ENCODE peak calls at places on chromosomes 12 and 14, in seven cellular contexts. Y is ELR; M is EH; B is DMS 273 treated with DMSO at 0.1 percent for 48 hours; D is CD8-positive, alpha-beta memory T cell; P is choroid plexus epithelial cell; G is left colon. L is an unnamed sample.

GRCh38 chr14:96145116-96145864 is 59.3 kb upstream of the BDKRB2 start:
- DNase-seq in Y (peak; percentile 80), M (peak; percentile 93), B (no peak), D (no peak), P (peak; percentile 87), G (no peak), L (no peak)

GRCh38 chr12:102462386-102462785 is 18.0 kb downstream of the IGF1 start:
- DNase-seq in Y (no peak), M (no peak), B (no peak), D (no peak), P (no peak), G (no peak), L (no peak)

GRCh38 chr12:9872743-9873142 is 3.6 kb upstream of the CLEC2B start:
- DNase-seq in Y (no peak), M (no peak), B (no peak), D (no peak), P (no peak), G (no peak), L (no peak)

GRCh38 chr14:67059576-67059975 is 129.7 kb upstream of the GARIN2 start:
- DNase-seq in Y (no peak), M (peak; percentile 62), B (no peak), D (no peak), P (no peak), G (no peak), L (no peak)

GRCh38 chr12:76020281-76020680 is 11.3 kb downstream of the PHLDA1 start:
- DNase-seq in Y (peak; percentile 96), M (peak; percentile 79), B (no peak), D (peak; percentile 72), P (peak; percentile 65), G (no peak), L (no peak)

GRCh38 chr12:10469701-10470100 is 16.5 kb upstream of the KLRC1 start:
- DNase-seq in Y (no peak), M (no peak), B (no peak), D (no peak), P (no peak), G (no peak), L (no peak)

GRCh38 chr12:50642035-50642451 is 121.9 kb upstream of the ATF1 start:
- DNase-seq in Y (peak; percentile 39), M (peak; percentile 67), B (no peak), D (no peak), P (peak; percentile 91), G (no peak), L (no peak)

GRCh38 chr14:59251811-59252771 is 63.6 kb downstream of the DAAM1 start:
- DNase-seq in Y (peak; percentile 38), M (peak; percentile 78), B (no peak), D (no peak), P (peak; percentile 82), G (no peak), L (no peak)

GRCh38 chr12:123895477-123895876 is 77.2 kb downstream of the CCDC92 start:
- DNase-seq in Y (no peak), M (no peak), B (no peak), D (no peak), P (no peak), G (no peak), L (no peak)

GRCh38 chr14:88002421-88002820 is 2.5 kb upstream of the GPR65 start:
- DNase-seq in Y (no peak), M (no peak), B (no peak), D (no peak), P (no peak), G (no peak), L (no peak)

GRCh38 chr12:109759076-109759420 is 45.4 kb downstream of the FAM222A start:
- DNase-seq in Y (no peak), M (no peak), B (no peak), D (no peak), P (no peak), G (no peak), L (peak; percentile 10)

GRCh38 chr12:104494816-104495158 is 38.0 kb downstream of the CHST11 start:
- DNase-seq in Y (no peak), M (no peak), B (no peak), D (no peak), P (peak; percentile 80), G (no peak), L (no peak)

GRCh38 chr12:1576410-1577240 is 17.8 kb downstream of the FBXL14 start:
- DNase-seq in Y (no peak), M (peak; percentile 74), B (no peak), D (no peak), P (peak; percentile 70), G (no peak), L (no peak)

GRCh38 chr12:53328043-53328435 is 6.6 kb upstream of the AAAS start:
- DNase-seq in Y (peak; percentile 30), M (no peak), B (no peak), D (no peak), P (no peak), G (no peak), L (no peak)

GRCh38 chr14:105090493-105091334 is 25.5 kb upstream of the GPR132 start:
- DNase-seq in Y (peak; percentile 88), M (peak; percentile 77), B (peak; percentile 47), D (peak; percentile 78), P (peak; percentile 79), G (peak; percentile 83), L (peak; percentile 74)

GRCh38 chr12:32708926-32709325 is 29.8 kb downstream of the DNM1L start:
- DNase-seq in Y (no peak), M (no peak), B (no peak), D (no peak), P (no peak), G (no peak), L (no peak)

GRCh38 chr14:79275367-79275655 is 936.0 kb downstream of the DIO2 start:
- DNase-seq in Y (no peak), M (no peak), B (no peak), D (no peak), P (no peak), G (no peak), L (no peak)

GRCh38 chr12:11653215-11653753 is 3.8 kb downstream of the ETV6 start:
- DNase-seq in Y (peak; percentile 10), M (no peak), B (no peak), D (no peak), P (peak; percentile 17), G (no peak), L (no peak)

GRCh38 chr12:112875608-112876007 is 31.2 kb upstream of the OAS1 start:
- DNase-seq in Y (no peak), M (no peak), B (no peak), D (no peak), P (no peak), G (no peak), L (no peak)

GRCh38 chr14:69090187-69090789 is 62.6 kb downstream of the DCAF5 start:
- DNase-seq in Y (peak; percentile 64), M (peak; percentile 52), B (no peak), D (no peak), P (peak; percentile 68), G (no peak), L (no peak)

GRCh38 chr14:91980157-91980556 is 32.7 kb upstream of the FBLN5 start:
- DNase-seq in Y (peak; percentile 98), M (peak; percentile 90), B (no peak), D (no peak), P (peak; percentile 97), G (no peak), L (no peak)

GRCh38 chr12:50231346-50231745 is 52.0 kb downstream of the LIMA1 start:
- DNase-seq in Y (no peak), M (no peak), B (no peak), D (no peak), P (no peak), G (no peak), L (no peak)

GRCh38 chr12:127306604-127307215 is 960.3 kb upstream of the TMEM132C start:
- DNase-seq in Y (peak; percentile 51), M (peak; percentile 64), B (no peak), D (no peak), P (no peak), G (no peak), L (no peak)

GRCh38 chr14:64417042-64417770 is 29.1 kb downstream of the MTHFD1 start:
- DNase-seq in Y (peak; percentile 57), M (peak; percentile 68), B (no peak), D (no peak), P (peak; percentile 53), G (no peak), L (no peak)

GRCh38 chr14:102058146-102058545 is 28.7 kb downstream of the HSP90AA1 start:
- DNase-seq in Y (peak; percentile 32), M (no peak), B (no peak), D (no peak), P (no peak), G (no peak), L (no peak)

GRCh38 chr12:94760786-94761185 is 110.4 kb upstream of the TMCC3 start:
- DNase-seq in Y (no peak), M (no peak), B (no peak), D (no peak), P (peak; percentile 67), G (no peak), L (no peak)

GRCh38 chr14:29928342-29928640 is 644 bp upstream of the PRKD1 start:
- DNase-seq in Y (no peak), M (no peak), B (no peak), D (no peak), P (no peak), G (no peak), L (no peak)

GRCh38 chr12:101789171-101789570 is 41.6 kb downstream of the GNPTAB start:
- DNase-seq in Y (no peak), M (no peak), B (no peak), D (no peak), P (no peak), G (no peak), L (no peak)

GRCh38 chr12:116916122-116916521 is 5.4 kb downstream of the FBXW8 start:
- DNase-seq in Y (peak; percentile 69), M (peak; percentile 67), B (no peak), D (no peak), P (peak; percentile 50), G (no peak), L (no peak)

GRCh38 chr12:71312767-71313375 is 126.7 kb upstream of the LGR5 start:
- DNase-seq in Y (peak; percentile 17), M (no peak), B (no peak), D (no peak), P (peak; percentile 77), G (no peak), L (no peak)

GRCh38 chr12:4700621-4701026 is 19.6 kb upstream of the GALNT8 start:
- DNase-seq in Y (no peak), M (no peak), B (no peak), D (no peak), P (peak; percentile 34), G (peak; percentile 60), L (no peak)